ENCODE peak calls at places on chromosome 11, in ten cellular contexts. G is non-pigmented ciliary epithelial cell; I is WERI-Rb-1; Z is heart left ventricle; Q is NCI-H774; L is uterus; O is neural progenitor cell; A is activated T-cell treated with anti-CD3 and anti-CD28 coated beads, Interleukin-2, amount 50 U/mL, for 48 hours; F is amygdala; E is coronary artery. B is an unnamed sample.

GRCh38 chr11:72189448-72190250 is 2.3 kb upstream of the FOLR1 start:
- DNase-seq in G (no peak), A (no peak), E (peak), O (peak), L (peak), Z (no peak), Q (peak), I (peak), F (no peak), B (no peak)

GRCh38 chr11:117221775-117222517 is 9.9 kb downstream of the PCSK7 start:
- DNase-seq in Q (no peak), G (no peak), A (no peak), F (no peak), E (peak), L (peak), Z (no peak), I (no peak), O (no peak), B (no peak)

GRCh38 chr11:105229257-105229656 is 89.7 kb upstream of the CARD18 start:
- DNase-seq in L (no peak), F (no peak), O (no peak), A (no peak), E (no peak), Q (no peak), G (no peak), I (no peak), Z (no peak), B (no peak)

GRCh38 chr11:8090756-8091155 is 9.7 kb downstream of the TUB start:
- DNase-seq in L (no peak), G (no peak), A (peak), I (peak), Z (peak), F (no peak), O (peak), E (no peak), Q (no peak), B (no peak)

GRCh38 chr11:72524711-72525110 is 90.4 kb upstream of the CLPB start:
- DNase-seq in A (no peak), L (no peak), G (no peak), I (no peak), Q (no peak), O (no peak), F (no peak), Z (no peak), E (no peak), B (no peak)

GRCh38 chr11:83725161-83725560 is 439.0 kb upstream of the CCDC90B start:
- DNase-seq in L (no peak), G (no peak), A (no peak), O (peak), E (no peak), I (no peak), Q (no peak), F (no peak), Z (no peak), B (no peak)

GRCh38 chr11:82775736-82776346 is 42.2 kb upstream of the FAM181B start:
- DNase-seq in O (peak), A (peak), I (peak), L (no peak), E (no peak), Z (no peak), Q (no peak), G (no peak), F (no peak), B (no peak)

GRCh38 chr11:118734031-118734430 is 54.6 kb upstream of the TREH start:
- DNase-seq in F (no peak), G (no peak), O (no peak), A (no peak), I (no peak), Z (no peak), Q (no peak), L (no peak), E (no peak), B (no peak)

GRCh38 chr11:69057236-69057635 is 8.5 kb downstream of the TPCN2 start:
- DNase-seq in I (no peak), Q (no peak), L (no peak), O (no peak), F (no peak), A (no peak), E (no peak), Z (peak), G (no peak), B (no peak)

GRCh38 chr11:94546886-94547285 is 3.2 kb downstream of the FUT4 start:
- DNase-seq in Z (no peak), E (no peak), F (no peak), Q (no peak), I (no peak), A (no peak), G (no peak), L (no peak), O (no peak), B (no peak)

GRCh38 chr11:128726464-128727139 is 32.7 kb downstream of the FLI1 start:
- DNase-seq in L (no peak), F (no peak), Q (no peak), O (no peak), G (no peak), A (no peak), Z (no peak), I (no peak), E (no peak), B (no peak)

GRCh38 chr11:3378426-3379423 is at the start of gene ZNF195:
- DNase-seq in Z (peak), O (peak), L (peak), G (peak), E (peak), A (peak), I (peak), Q (peak), F (peak), B (peak)

GRCh38 chr11:124536520-124536919 is 6.9 kb downstream of the OR8B12 start:
- DNase-seq in F (no peak), Z (peak), O (peak), L (no peak), I (no peak), Q (no peak), E (no peak), G (peak), A (no peak), B (no peak)

GRCh38 chr11:9943346-9944110 is 279.7 kb downstream of the SWAP70 start:
- DNase-seq in L (no peak), Z (no peak), O (no peak), A (no peak), F (no peak), G (peak), I (no peak), Q (no peak), E (no peak), B (no peak)

GRCh38 chr11:64879226-64879900 is 942 bp upstream of the EHD1 start:
- DNase-seq in F (no peak), Z (peak), G (no peak), L (no peak), I (no peak), Q (no peak), O (no peak), E (no peak), A (peak), B (no peak)

GRCh38 chr11:1647901-1648721 is 18.5 kb downstream of the KRTAP5-5 start:
- DNase-seq in Z (no peak), G (no peak), L (no peak), A (no peak), F (no peak), E (no peak), I (no peak), Q (no peak), O (no peak), B (no peak)

GRCh38 chr11:6312106-6312505 is 8.2 kb downstream of the CAVIN3 start:
- DNase-seq in A (no peak), I (no peak), L (no peak), E (no peak), O (no peak), Q (no peak), G (no peak), F (no peak), Z (no peak), B (no peak)

B was measured in esophagus muscularis mucosa.